ENCODE peak calls at places on chromosomes 13 and 19, in ten cellular contexts. G, R, E, Y, N, H, F, P, D and O are unnamed samples.

GRCh38 chr13:47000166-47000565 is 103.3 kb upstream of the HTR2A start:
- DNase-seq in G (no peak), P (no peak), Y (no peak), H (no peak), E (no peak), R (peak), N (no peak), D (peak), F (no peak), O (no peak)

GRCh38 chr19:18377026-18377425 is 8.9 kb upstream of the GDF15 start:
- DNase-seq in R (no peak), E (no peak), N (no peak), G (no peak), P (no peak), H (no peak), D (no peak), F (no peak), Y (no peak), O (no peak)

GRCh38 chr13:80251403-80251802 is 89.5 kb downstream of the SPRY2 start:
- DNase-seq in P (no peak), N (no peak), H (no peak), F (no peak), D (peak), R (peak), Y (no peak), G (no peak), E (no peak), O (peak)

GRCh38 chr19:13099073-13099999 is 3.3 kb downstream of the LYL1 start:
- DNase-seq in Y (peak), D (no peak), F (no peak), E (peak), G (no peak), N (peak), H (peak), R (peak), P (no peak), O (no peak)

GRCh38 chr13:112057736-112058518 is 9.0 kb upstream of the SOX1 start:
- DNase-seq in H (no peak), E (no peak), F (no peak), N (no peak), R (no peak), Y (no peak), G (peak), P (no peak), D (no peak), O (no peak)

GRCh38 chr19:43532571-43532961 is 422 bp upstream of the ZNF575 start:
- DNase-seq in P (no peak), D (peak), E (no peak), G (no peak), R (no peak), F (no peak), H (no peak), N (no peak), Y (peak), O (no peak)

GRCh38 chr13:66402546-66402945 is 827.6 kb downstream of the PCDH9 start:
- DNase-seq in N (no peak), R (no peak), E (no peak), D (no peak), H (no peak), G (no peak), Y (no peak), P (no peak), F (no peak), O (no peak)

GRCh38 chr19:40827386-40828247 is 22.6 kb downstream of the CYP2A6 start:
- DNase-seq in F (no peak), G (no peak), N (no peak), D (no peak), P (no peak), Y (no peak), E (no peak), H (no peak), R (no peak), O (no peak)